ENCODE peak calls at places on chromosomes 6 and 20, in ten cellular contexts. O, M, F, V, E, Q, A, P, H and U are unnamed samples.

GRCh38 chr6:17930321-17930993 is 57.0 kb downstream of the KIF13A start:
- DNase-seq in O (no peak), M (no peak), F (no peak), V (no peak), E (no peak), Q (no peak), A (no peak), P (no peak), H (no peak), U (no peak)

GRCh38 chr20:58553841-58554240 is 38.6 kb upstream of the APCDD1L start:
- DNase-seq in O (no peak), M (no peak), F (no peak), V (peak), E (no peak), Q (no peak), A (peak), P (peak), H (peak), U (no peak)

GRCh38 chr6:91428953-91429560 is 842.2 kb upstream of the MAP3K7 start:
- DNase-seq in O (no peak), M (no peak), F (no peak), V (no peak), E (no peak), Q (no peak), A (no peak), P (no peak), H (no peak), U (no peak)

GRCh38 chr6:157769776-157770430 is 53.1 kb upstream of the SNX9 start:
- DNase-seq in O (no peak), M (no peak), F (no peak), V (no peak), E (no peak), Q (no peak), A (no peak), P (no peak), H (no peak), U (no peak)

GRCh38 chr6:161117329-161117707 is 125.7 kb downstream of the MAP3K4 start:
- DNase-seq in O (no peak), M (no peak), F (no peak), V (no peak), E (no peak), Q (no peak), A (no peak), P (no peak), H (no peak), U (no peak)

GRCh38 chr6:135030532-135031178 is 24.0 kb downstream of the HBS1L start:
- DNase-seq in O (no peak), M (no peak), F (no peak), V (no peak), E (no peak), Q (no peak), A (peak), P (no peak), H (no peak), U (no peak)

GRCh38 chr20:50577175-50578018 is 67.2 kb downstream of the PTPN1 start:
- DNase-seq in O (no peak), M (no peak), F (peak), V (peak), E (peak), Q (no peak), A (no peak), P (no peak), H (peak), U (peak)

GRCh38 chr20:3406481-3407425 is 716 bp downstream of the DNAAF9 start:
- DNase-seq in O (no peak), M (peak), F (peak), V (peak), E (peak), Q (no peak), A (peak), P (no peak), H (no peak), U (peak)

GRCh38 chr6:50093116-50093937 is 43.6 kb upstream of the DEFB112 start:
- DNase-seq in O (no peak), M (no peak), F (no peak), V (no peak), E (no peak), Q (no peak), A (no peak), P (no peak), H (no peak), U (no peak)

GRCh38 chr6:16179970-16180431 is 51.1 kb downstream of the MYLIP start:
- DNase-seq in O (no peak), M (peak), F (no peak), V (no peak), E (no peak), Q (no peak), A (no peak), P (no peak), H (no peak), U (no peak)

GRCh38 chr6:20610636-20611200 is 76.5 kb downstream of the CDKAL1 start:
- DNase-seq in O (no peak), M (no peak), F (no peak), V (no peak), E (no peak), Q (no peak), A (peak), P (no peak), H (no peak), U (no peak)

GRCh38 chr20:40682104-40683045 is 6.7 kb downstream of the MAFB start:
- DNase-seq in O (no peak), M (no peak), F (no peak), V (peak), E (no peak), Q (no peak), A (peak), P (no peak), H (no peak), U (no peak)

GRCh38 chr6:24126586-24127192 is 674 bp downstream of the NRSN1 start:
- DNase-seq in O (no peak), M (no peak), F (peak), V (no peak), E (peak), Q (no peak), A (peak), P (no peak), H (no peak), U (no peak)

GRCh38 chr20:63850689-63851547 is 10.4 kb upstream of the ABHD16B start:
- DNase-seq in O (no peak), M (no peak), F (peak), V (no peak), E (no peak), Q (no peak), A (no peak), P (no peak), H (peak), U (no peak)

GRCh38 chr20:35312348-35312747 is 20.1 kb upstream of the FAM83C start:
- DNase-seq in O (no peak), M (no peak), F (no peak), V (no peak), E (no peak), Q (no peak), A (peak), P (peak), H (no peak), U (no peak)

GRCh38 chr6:97205936-97206335 is 77.1 kb downstream of the MMS22L start:
- DNase-seq in O (no peak), M (no peak), F (no peak), V (no peak), E (no peak), Q (no peak), A (no peak), P (no peak), H (no peak), U (no peak)

GRCh38 chr6:97203343-97203742 is 79.7 kb downstream of the MMS22L start:
- DNase-seq in O (no peak), M (no peak), F (no peak), V (no peak), E (no peak), Q (no peak), A (peak), P (peak), H (no peak), U (no peak)

DNA sequence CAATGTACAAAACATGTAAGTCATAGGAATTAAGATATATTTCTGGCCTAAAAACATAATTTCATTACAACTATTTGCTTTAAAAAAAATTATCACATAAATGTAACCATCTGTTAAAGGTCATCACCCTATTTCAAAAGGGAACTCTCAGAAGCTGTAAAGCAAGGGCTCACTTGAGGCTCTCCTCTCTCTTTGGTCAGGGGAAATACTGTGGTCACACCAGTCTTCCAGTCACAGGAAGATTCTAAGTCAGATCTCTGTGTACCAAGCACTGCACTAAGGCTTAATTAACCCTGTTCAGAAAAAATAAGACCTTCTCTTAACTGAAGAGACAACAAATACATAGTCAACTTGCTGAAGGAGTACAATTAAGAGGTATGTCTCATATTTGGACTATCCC is 75.6 kb downstream of the MMS22L start:
- DNase-seq in O (no peak), M (no peak), F (no peak), V (no peak), E (no peak), Q (no peak), A (no peak), P (no peak), H (no peak), U (no peak)
- H3K4me3 ChIP-seq in O (no peak), M (no peak), F (no peak), V (no peak), E (no peak), Q (no peak), A (no peak), P (no peak), H (no peak), U (no peak)

DNA sequence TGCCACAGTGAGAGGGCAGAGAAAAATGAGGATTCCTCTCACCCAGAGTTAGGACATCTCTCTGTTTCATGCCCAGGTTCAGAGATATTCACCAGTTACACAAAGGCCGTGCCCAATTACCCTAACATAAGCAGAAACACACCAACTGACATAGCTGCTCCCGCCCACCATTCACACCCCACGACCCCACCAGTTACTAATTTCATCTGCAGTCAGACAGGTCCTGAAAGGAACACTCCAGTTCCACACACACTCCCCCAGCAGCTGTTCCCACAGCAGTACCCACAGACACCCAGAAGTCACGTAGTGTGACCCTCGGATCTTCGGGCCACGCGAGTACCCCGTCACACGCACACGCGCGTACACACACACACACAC is 532 bp downstream of the TMEM74B start:
- DNase-seq in O (no peak), M (no peak), F (no peak), V (no peak), E (no peak), Q (no peak), A (no peak), P (no peak), H (no peak), U (no peak)
- H3K4me3 ChIP-seq in O (no peak), M (no peak), F (no peak), V (peak), E (no peak), Q (peak), A (no peak), P (no peak), H (peak), U (peak)

GRCh38 chr6:159170999-159171712 is 2.0 kb downstream of the FNDC1 start:
- DNase-seq in O (no peak), M (no peak), F (no peak), V (peak), E (no peak), Q (no peak), A (peak), P (peak), H (peak), U (no peak)

GRCh38 chr6:159169193-159169555 is at the start of gene FNDC1:
- DNase-seq in O (no peak), M (peak), F (peak), V (peak), E (no peak), Q (no peak), A (no peak), P (no peak), H (peak), U (no peak)

GRCh38 chr6:159169557-159170332 is 545 bp downstream of the FNDC1 start:
- DNase-seq in O (no peak), M (no peak), F (no peak), V (peak), E (no peak), Q (no peak), A (peak), P (no peak), H (peak), U (no peak)

GRCh38 chr6:159168536-159169192 is 536 bp upstream of the FNDC1 start:
- DNase-seq in O (no peak), M (no peak), F (peak), V (peak), E (no peak), Q (no peak), A (no peak), P (no peak), H (peak), U (no peak)

GRCh38 chr6:159170333-159170672 is 1.1 kb downstream of the FNDC1 start:
- DNase-seq in O (no peak), M (no peak), F (no peak), V (no peak), E (no peak), Q (no peak), A (peak), P (no peak), H (no peak), U (no peak)
- H3K4me3 ChIP-seq in O (peak), M (no peak), F (peak), V (peak), E (no peak), Q (peak), A (peak), P (no peak), H (peak), U (peak)

GRCh38 chr20:21511850-21512633 is 1.8 kb downstream of the NKX2-2 start:
- DNase-seq in O (no peak), M (no peak), F (no peak), V (no peak), E (no peak), Q (no peak), A (no peak), P (no peak), H (no peak), U (no peak)

GRCh38 chr20:21514553-21515251 is 838 bp upstream of the NKX2-2 start:
- DNase-seq in O (no peak), M (no peak), F (no peak), V (no peak), E (no peak), Q (no peak), A (no peak), P (no peak), H (no peak), U (no peak)

GRCh38 chr20:21513881-21514540 is at the start of gene NKX2-2:
- DNase-seq in O (no peak), M (no peak), F (no peak), V (no peak), E (no peak), Q (no peak), A (no peak), P (no peak), H (no peak), U (peak)

GRCh38 chr20:21512634-21513180 is 1.2 kb downstream of the NKX2-2 start:
- DNase-seq in O (no peak), M (no peak), F (no peak), V (no peak), E (no peak), Q (no peak), A (no peak), P (no peak), H (no peak), U (no peak)

GRCh38 chr20:21513181-21513663 is 642 bp downstream of the NKX2-2 start:
- DNase-seq in O (no peak), M (no peak), F (no peak), V (no peak), E (no peak), Q (no peak), A (no peak), P (no peak), H (no peak), U (no peak)
- H3K4me3 ChIP-seq in O (peak), M (no peak), F (no peak), V (peak), E (no peak), Q (no peak), A (no peak), P (no peak), H (peak), U (peak)